ENCODE peak calls at places on chromosomes 2 and 18, in four cellular contexts. J, Q, Z and L are unnamed samples.

GRCh38 chr2:203708846-203709815 is 2.7 kb downstream of the CD28 start:
- DNase-seq in J (no peak), Q (no peak), Z (no peak), L (no peak)

GRCh38 chr2:193103064-193103463 is 908.3 kb upstream of the TMEFF2 start:
- DNase-seq in Z (peak; percentile 45), J (no peak), Q (no peak), L (no peak)

GRCh38 chr18:13566941-13567762 is 159.2 kb downstream of the FAM210A start:
- DNase-seq in Z (no peak), Q (no peak), J (no peak), L (peak; percentile 43)

GRCh38 chr2:131105950-131106801 is 1.0 kb downstream of the PLEKHB2 start:
- DNase-seq in J (no peak), Z (peak; percentile 80), Q (peak; percentile 53), L (peak; percentile 53)

GRCh38 chr2:26852405-26853348 is 4.7 kb downstream of the DPYSL5 start:
- DNase-seq in Z (no peak), Q (no peak), J (no peak), L (no peak)

GRCh38 chr2:224062481-224063307 is 23.6 kb upstream of the SERPINE2 start:
- DNase-seq in Z (peak; percentile 23), Q (no peak), J (no peak), L (no peak)

GRCh38 chr2:214215107-214215506 is 195.7 kb upstream of the VWC2L start:
- DNase-seq in Z (no peak), Q (no peak), J (no peak), L (no peak)

GRCh38 chr2:33135645-33136044 is 188.9 kb downstream of the LTBP1 start:
- DNase-seq in Z (no peak), Q (peak; percentile 52), J (no peak), L (no peak)

GRCh38 chr2:25251032-25251460 is 82.7 kb upstream of the POMC start:
- DNase-seq in J (no peak), Z (no peak), Q (no peak), L (no peak)

DNA sequence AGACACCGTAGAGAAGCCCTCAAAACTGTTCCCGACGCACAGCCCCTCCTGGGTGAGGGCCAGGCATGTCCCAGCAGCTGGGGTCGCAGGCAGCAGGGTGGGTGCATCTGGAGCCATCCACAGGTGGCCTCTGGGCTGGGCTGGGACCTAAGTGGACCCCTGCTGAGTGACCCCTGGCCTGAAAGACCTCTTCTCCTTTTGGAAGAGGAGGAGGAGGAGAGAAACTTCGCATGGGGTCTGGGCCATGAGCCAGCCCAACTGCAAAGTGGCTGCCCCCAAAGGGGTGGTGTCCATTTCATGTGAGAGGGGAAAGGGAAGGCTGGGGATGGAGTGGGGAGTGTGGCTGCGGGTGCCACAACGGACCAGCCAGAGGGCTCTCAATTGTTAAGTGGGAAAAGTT is 25.1 kb downstream of the ANO7 start:
- DNase-seq in Q (no peak), Z (no peak), J (no peak), L (no peak)
- H3K18ac ChIP-seq in Q (no peak overlapping the region), Z (no peak overlapping the region), J (no peak overlapping the region), L (no peak overlapping the region)

DNA sequence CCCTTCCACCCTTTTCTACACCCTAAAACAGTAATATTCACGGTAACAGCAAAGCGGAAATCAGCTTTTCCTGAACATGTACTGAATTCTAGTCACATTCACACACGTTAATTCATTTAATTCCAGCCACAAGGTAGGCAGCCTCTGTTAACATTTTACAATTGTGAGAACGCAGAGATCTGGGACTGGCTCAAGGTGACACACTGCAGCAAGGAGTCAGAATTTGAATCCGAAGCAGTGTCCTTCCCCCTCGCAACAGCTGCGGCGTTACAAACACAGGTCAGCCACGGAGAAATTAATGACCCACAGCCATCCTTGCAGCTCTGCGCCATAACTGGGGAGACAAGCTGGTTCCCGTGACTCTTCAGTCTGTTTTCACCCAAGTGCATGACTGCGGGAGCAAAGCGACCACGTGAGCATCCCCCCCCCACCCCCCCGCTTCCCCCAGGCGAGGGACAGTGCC is 775 bp upstream of the SLC20A1 start:
- DNase-seq in Q (peak; percentile 56), Z (no peak), J (no peak), L (no peak)
- H3K4ac ChIP-seq in Q (peak overlapping the region; percentile 96), Z (peak overlapping the region; percentile 92), J (no peak overlapping the region), L (peak overlapping the region; percentile 20)

DNA sequence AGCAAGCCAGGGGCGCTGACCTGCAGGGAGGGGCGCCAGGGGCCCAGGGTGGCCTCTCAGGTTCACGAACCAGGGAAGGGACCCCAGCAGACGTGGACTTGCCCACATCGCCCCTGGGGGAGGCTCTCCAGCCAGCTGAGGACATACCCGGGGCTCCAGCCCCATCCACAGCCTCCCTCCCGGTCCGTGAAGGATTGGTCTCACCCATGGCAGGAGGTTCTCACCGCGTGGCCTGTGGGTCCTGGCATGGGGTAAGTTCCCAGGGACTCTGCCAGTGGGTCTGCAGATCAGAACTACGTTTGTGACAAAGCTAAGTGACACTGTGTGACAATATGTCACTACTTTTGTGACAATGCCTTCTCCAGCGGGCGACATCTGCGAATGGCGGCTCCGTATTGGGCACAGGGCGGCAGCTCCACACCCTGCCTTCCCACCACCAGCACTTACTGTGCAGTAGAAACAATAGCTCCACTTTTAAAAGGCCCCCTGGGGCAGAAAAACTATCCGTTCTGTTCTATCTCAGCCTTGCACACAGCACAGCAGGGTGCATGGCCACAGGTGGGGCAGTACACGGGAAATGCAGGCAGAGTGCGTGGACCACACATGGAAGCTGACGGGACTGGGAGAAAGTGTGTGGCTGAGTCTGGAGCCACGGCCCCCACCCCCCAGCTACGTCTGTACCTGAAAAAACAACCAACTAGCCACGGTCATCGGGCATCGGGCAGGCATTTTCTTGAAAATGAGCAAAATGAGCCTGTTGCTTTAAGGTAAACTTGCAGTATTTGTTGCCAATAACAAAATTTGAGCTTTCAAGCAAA is 65.2 kb upstream of the CTDP1 start:
- DNase-seq in Z (no peak), Q (no peak), J (no peak), L (no peak)
- H3K18ac ChIP-seq in Z (no peak overlapping the region), Q (no peak overlapping the region), J (no peak overlapping the region), L (no peak overlapping the region)

GRCh38 chr2:181021199-181021789 is 40.9 kb downstream of the UBE2E3 start:
- DNase-seq in Q (no peak), Z (no peak), J (no peak), L (no peak)

GRCh38 chr2:181022652-181023051 is 42.2 kb downstream of the UBE2E3 start:
- DNase-seq in Z (no peak), Q (no peak), J (no peak), L (no peak)

GRCh38 chr2:181025004-181025403 is 44.6 kb downstream of the UBE2E3 start:
- DNase-seq in Q (peak; percentile 8), J (no peak), Z (peak; percentile 44), L (no peak)
- H3K4ac ChIP-seq in Q (no peak overlapping the region), J (no peak overlapping the region), Z (no peak overlapping the region), L (no peak overlapping the region)

DNA sequence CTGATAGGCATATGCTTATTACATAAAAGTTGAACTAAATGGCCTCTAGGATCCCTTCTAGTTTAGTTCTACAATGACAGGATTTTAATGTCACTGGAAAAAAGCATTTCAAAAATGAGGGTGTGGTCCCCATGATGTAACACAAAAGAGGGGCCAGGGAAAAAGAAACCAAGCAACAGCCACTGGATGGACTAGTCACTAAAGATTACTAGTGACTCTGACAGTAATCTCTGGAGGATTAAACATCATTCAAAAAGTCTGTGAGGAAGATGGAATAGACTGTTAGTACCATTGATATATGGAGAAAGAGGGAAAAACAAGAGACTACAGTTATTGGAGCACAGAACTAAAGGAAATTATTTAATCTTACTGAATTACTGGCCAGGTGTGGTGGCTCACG is 22.5 kb downstream of the SEPTIN10 start:
- DNase-seq in J (no peak), Q (no peak), Z (no peak), L (no peak)
- H3K18ac ChIP-seq in J (no peak overlapping the region), Q (no peak overlapping the region), Z (no peak overlapping the region), L (no peak overlapping the region)

GRCh38 chr2:112031916-112032582 is 23.0 kb upstream of the TMEM87B start:
- DNase-seq in Z (peak; percentile 81), Q (no peak), J (no peak), L (no peak)
- H3K4ac ChIP-seq in Z (peak overlapping the region; percentile 51), Q (no peak overlapping the region), J (no peak overlapping the region), L (no peak overlapping the region)